ENCODE peak calls at places on chromosome 20, in four cellular contexts. U, A, I and C are unnamed samples.

GRCh38 chr20:46119028-46119546 is 973 bp downstream of the CD40 start:
- DNase-seq in A (no peak), U (no peak), I (no peak), C (no peak)

GRCh38 chr20:40860487-40860902 is 168.1 kb upstream of the TOP1 start:
- DNase-seq in A (no peak), I (no peak), U (no peak), C (no peak)

GRCh38 chr20:15011631-15012030 is 674.2 kb upstream of the FLRT3 start:
- DNase-seq in A (no peak), I (no peak), U (no peak), C (no peak)

GRCh38 chr20:23637282-23638221 is at the start of gene CST3:
- DNase-seq in U (peak), A (peak), I (peak), C (peak)

GRCh38 chr20:37276494-37277252 is 12.8 kb upstream of the MANBAL start:
- DNase-seq in U (no peak), A (peak), I (no peak), C (peak)

GRCh38 chr20:35311409-35311808 is 19.2 kb upstream of the FAM83C start:
- DNase-seq in U (no peak), A (peak), I (no peak), C (no peak)

GRCh38 chr20:36092424-36093024 is 62.0 kb upstream of the EPB41L1 start:
- DNase-seq in I (peak), U (no peak), A (peak), C (no peak)

GRCh38 chr20:4508773-4509172 is 212.9 kb upstream of the PRND start:
- DNase-seq in U (no peak), A (no peak), I (no peak), C (no peak)

GRCh38 chr20:21019831-21020655 is 86.1 kb downstream of the LINC00237 start:
- DNase-seq in A (no peak), U (no peak), I (peak), C (peak)

GRCh38 chr20:48875914-48876240 is 45.6 kb upstream of the ARFGEF2 start:
- DNase-seq in A (peak), I (no peak), U (no peak), C (no peak)

GRCh38 chr20:9884666-9885065 is 45.8 kb upstream of the PAK5 start:
- DNase-seq in I (no peak), U (no peak), A (no peak), C (no peak)

GRCh38 chr20:8401491-8401890 is 269.4 kb downstream of the PLCB1 start:
- DNase-seq in A (no peak), U (no peak), I (no peak), C (no peak)

GRCh38 chr20:13644010-13644409 is 5.3 kb upstream of the TASP1 start:
- DNase-seq in A (no peak), U (no peak), I (no peak), C (no peak)

GRCh38 chr20:46031701-46032254 is 2.8 kb downstream of the SLC12A5 start:
- DNase-seq in U (no peak), A (no peak), I (peak), C (no peak)

GRCh38 chr20:10580700-10581099 is 93.1 kb downstream of the JAG1 start:
- DNase-seq in U (no peak), A (no peak), I (no peak), C (no peak)

GRCh38 chr20:59620860-59621485 is 16.6 kb downstream of the PHACTR3 start:
- DNase-seq in U (no peak), I (no peak), A (no peak), C (no peak)

GRCh38 chr20:57397693-57398108 is 6.5 kb downstream of the RBM38 start:
- DNase-seq in A (no peak), I (no peak), U (no peak), C (no peak)

GRCh38 chr20:20321134-20321533 is 46.8 kb upstream of the INSM1 start:
- DNase-seq in I (no peak), U (no peak), A (no peak), C (no peak)

GRCh38 chr20:23587631-23588030 is 18.1 kb downstream of the CST9 start:
- DNase-seq in A (no peak), I (peak), U (no peak), C (no peak)

GRCh38 chr20:24531202-24531601 is 61.8 kb downstream of the SYNDIG1 start:
- DNase-seq in A (no peak), I (no peak), U (no peak), C (no peak)

GRCh38 chr20:25203891-25204320 is 8.4 kb downstream of the ENTPD6 start:
- DNase-seq in I (no peak), A (no peak), U (no peak), C (no peak)

GRCh38 chr20:17969884-17970409 is 1.1 kb downstream of the MGME1 start:
- DNase-seq in I (no peak), U (peak), A (peak), C (peak)

GRCh38 chr20:20477444-20478041 is 109.6 kb downstream of the INSM1 start:
- DNase-seq in A (no peak), U (no peak), I (no peak), C (no peak)

GRCh38 chr20:35490736-35491181 is 35.4 kb downstream of the CEP250 start:
- DNase-seq in I (no peak), U (no peak), A (no peak), C (no peak)

GRCh38 chr20:41649489-41649888 is 31.3 kb upstream of the CHD6 start:
- DNase-seq in A (no peak), U (no peak), I (no peak), C (no peak)

GRCh38 chr20:19921349-19921793 is 95.8 kb upstream of the NAA20 start:
- DNase-seq in A (no peak), U (no peak), I (peak), C (no peak)

GRCh38 chr20:62426678-62427077 is 661 bp downstream of the RBBP8NL start:
- DNase-seq in I (peak), U (no peak), A (no peak), C (no peak)
- TF ChIP-seq HDAC2 in I (no peak), U (no peak), A (no peak), C (no peak)

DNA sequence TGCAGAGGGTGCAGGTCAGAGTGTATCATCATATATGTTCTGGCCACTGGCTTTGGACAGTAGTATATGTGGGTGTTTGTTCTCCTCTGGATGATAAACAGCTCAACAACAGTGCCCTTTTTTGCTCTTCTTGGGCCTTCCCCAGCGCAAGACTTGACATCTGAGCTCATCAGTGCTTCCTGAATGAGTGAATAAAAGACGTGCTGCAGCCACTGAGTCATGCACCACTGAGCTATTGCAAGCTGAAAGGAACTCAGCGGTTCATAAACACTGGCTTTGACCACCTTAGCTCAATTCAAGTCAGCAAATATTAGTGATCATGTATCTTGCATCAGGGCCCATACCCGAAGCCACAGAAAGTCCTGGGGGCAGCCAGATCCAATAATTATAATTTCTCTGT is 105.3 kb upstream of the KCNG1 start:
- DNase-seq in U (no peak), I (no peak), A (no peak), C (no peak)
- TF ChIP-seq JUN in U (no peak), I (no peak), A (no peak), C (no peak)

DNA sequence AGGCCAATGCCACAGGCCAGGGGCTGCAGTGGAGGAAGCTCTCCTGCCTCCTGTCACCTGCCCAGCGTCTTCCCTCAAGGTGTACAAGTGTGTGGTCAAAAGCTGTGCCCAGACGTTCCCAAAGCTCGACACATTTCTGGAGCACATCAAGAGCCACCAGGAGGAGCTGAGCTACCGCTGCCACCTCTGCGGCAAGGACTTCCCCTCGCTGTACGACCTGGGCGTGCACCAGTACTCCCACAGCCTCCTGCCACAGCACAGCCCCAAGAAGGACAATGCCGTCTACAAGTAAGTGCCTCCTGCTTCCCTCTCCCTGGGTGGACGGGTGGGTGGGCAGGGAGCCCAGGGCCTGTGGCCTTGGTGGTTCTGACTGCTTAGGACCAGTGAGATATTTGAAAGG is 38.2 kb downstream of the ZNF341 start:
- DNase-seq in A (no peak), I (no peak), U (no peak), C (no peak)
- TF ChIP-seq HDAC2 in A (no peak), I (no peak), U (no peak), C (no peak)

GRCh38 chr20:64164123-64164836 is at the start of gene MYT1:
- DNase-seq in U (no peak), I (no peak), A (no peak), C (no peak)
- TF ChIP-seq JUN in U (no peak), I (no peak), A (no peak), C (no peak)

GRCh38 chr20:62517168-62517567 is 41.4 kb upstream of the GATA5 start:
- DNase-seq in U (no peak), I (no peak), A (no peak), C (no peak)

GRCh38 chr20:62515280-62515679 is 39.5 kb upstream of the GATA5 start:
- DNase-seq in U (no peak), I (no peak), A (no peak), C (no peak)

GRCh38 chr20:62517901-62518610 is 42.3 kb upstream of the GATA5 start:
- DNase-seq in A (no peak), I (no peak), U (no peak), C (no peak)

GRCh38 chr20:62515826-62516225 is 40.0 kb upstream of the GATA5 start:
- DNase-seq in I (no peak), A (no peak), U (no peak), C (no peak)

DNA sequence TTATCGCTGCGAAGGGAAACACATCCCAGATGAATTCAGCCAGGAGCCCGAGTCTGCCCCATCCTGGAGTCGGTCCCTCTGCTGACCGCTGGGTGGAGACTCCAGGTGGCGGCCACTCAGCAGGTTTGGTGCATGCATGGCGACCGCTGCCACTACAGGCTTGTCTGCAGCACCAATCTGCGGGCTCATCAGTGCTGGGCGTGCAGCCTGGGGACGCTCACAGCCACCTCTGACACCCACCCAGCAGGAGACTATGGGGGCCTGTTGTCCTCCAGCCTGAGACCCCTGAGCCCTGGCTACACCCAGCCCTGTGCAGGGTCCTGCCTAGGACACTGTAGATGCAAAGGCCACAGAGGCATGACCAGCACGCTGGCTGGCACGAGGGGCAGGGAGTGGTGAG is 40.5 kb upstream of the GATA5 start:
- DNase-seq in I (no peak), A (peak), U (peak), C (peak)
- TF ChIP-seq HDAC2 in I (no peak), A (no peak), U (no peak), C (no peak)

DNA sequence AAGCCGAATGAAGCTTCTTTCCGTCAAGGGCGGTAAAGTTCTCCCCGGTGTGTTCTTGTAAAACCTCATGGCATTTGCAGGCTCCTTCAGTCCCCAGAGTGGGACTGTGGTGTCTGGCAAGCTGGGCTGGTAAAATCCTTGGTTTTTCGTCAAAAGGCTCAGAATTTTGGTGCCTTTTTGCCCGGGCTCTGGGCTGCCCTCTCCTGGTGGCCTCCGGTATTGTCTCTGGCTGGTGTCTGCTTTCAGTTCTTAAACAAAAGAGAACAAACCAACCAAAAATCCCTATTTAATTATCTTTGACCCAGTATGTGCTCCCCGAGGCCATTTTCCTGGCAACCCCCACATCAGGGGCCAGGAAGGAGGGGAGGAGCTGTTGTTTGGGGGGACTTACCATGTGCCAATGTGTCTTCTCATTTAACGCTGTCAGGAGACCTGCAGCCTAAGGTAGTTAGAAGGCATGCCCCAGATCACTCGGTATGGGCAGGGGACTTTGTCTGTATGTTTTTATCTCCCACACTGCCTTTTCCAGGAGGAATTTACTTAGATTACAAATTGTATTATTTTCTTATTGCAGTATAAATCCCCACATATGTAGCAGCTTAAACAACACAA is 11.1 kb downstream of the CDH4 start:
- DNase-seq in A (peak), U (no peak), I (peak), C (no peak)
- TF ChIP-seq JUN in A (no peak), U (no peak), I (no peak), C (no peak)

GRCh38 chr20:47136782-47137181 is 219.7 kb downstream of the ZMYND8 start:
- DNase-seq in U (no peak), A (no peak), I (no peak), C (no peak)

GRCh38 chr20:47129306-47129705 is 227.2 kb downstream of the ZMYND8 start:
- DNase-seq in A (no peak), I (no peak), U (no peak), C (no peak)

GRCh38 chr20:47127986-47128385 is 228.5 kb downstream of the ZMYND8 start:
- DNase-seq in A (no peak), U (no peak), I (no peak), C (no peak)

GRCh38 chr20:47137231-47137865 is 219.2 kb downstream of the ZMYND8 start:
- DNase-seq in U (no peak), A (no peak), I (no peak), C (no peak)

DNA sequence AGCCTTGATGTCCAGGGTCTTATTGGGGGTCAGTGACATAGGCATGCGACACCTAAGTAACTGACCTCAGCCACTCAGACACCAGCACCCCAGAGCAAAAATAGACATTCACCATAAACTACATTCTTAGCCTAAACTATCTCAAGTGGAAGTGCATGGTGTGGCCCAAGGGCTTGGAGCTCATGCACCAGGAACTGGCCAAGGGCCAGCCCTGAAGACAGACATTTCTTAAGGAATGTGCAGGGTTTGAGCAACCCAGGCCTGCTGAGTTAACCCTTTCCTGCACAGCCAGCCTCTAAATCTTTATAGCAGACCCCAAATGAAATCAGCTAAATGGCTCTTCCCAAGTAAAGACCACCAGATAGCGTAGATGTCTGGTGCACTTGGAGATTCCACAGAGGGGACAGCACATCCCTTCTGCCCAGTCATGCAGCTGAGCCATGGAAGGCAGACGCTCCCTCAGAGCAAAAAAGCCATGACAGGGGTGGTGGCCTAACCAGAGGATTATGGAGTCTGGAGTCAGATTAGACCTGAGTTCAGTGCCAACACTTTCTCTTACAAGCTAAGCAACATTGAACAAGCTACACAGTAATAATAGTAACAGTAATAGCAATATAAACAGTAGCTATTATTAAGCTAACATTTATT is 222.6 kb downstream of the ZMYND8 start:
- DNase-seq in A (no peak), I (no peak), U (peak), C (no peak)
- TF ChIP-seq HDAC2 in A (no peak), I (no peak), U (no peak), C (no peak)

DNA sequence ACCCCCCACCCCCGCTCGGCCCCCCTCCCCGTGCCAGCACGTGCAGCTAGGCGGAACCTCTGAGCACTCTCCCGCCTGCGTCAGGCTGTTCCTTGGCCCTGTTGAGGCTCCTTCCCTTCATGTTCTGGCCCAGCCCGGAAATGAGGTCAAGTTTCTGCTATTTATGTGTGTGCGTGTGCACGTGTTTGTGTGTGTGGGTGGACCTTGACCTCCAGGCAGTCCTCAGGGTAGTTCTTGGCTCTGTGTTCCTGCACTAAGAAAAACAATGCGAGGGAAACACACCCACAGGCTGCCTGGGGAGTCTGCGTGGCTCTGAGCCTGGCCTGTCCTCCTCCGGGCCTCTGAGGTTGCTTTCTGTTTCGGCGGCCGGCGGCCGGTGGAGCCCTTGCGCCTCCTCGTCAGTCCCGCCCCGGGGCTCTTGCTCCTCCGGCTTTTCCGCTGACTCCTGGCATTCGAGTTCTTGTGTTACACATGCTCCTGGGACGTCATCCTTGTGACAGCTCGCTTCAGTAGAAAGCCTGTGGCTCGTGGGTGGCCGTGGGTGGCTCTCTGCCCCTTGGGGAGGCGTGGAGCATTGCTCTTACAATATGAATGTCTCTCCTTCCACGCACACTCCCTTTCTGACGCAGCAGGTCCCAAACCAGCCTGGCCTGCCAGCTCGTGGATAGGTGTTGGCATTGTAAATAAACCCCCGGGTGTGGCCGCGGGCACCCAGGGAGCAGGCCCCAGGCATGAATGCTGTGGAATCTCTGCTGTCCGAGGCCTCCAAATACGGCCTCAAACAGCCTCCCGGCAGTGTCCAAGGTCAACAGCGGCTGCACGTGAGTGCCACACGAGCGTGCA is 10.0 kb downstream of the SLCO4A1 start:
- DNase-seq in A (peak), I (peak), U (peak), C (peak)
- TF ChIP-seq JUN in A (no peak), I (no peak), U (no peak), C (peak)

GRCh38 chr20:39473533-39473932 is 511.4 kb downstream of the DHX35 start:
- DNase-seq in I (no peak), U (no peak), A (no peak), C (no peak)

GRCh38 chr20:39464238-39464637 is 502.1 kb downstream of the DHX35 start:
- DNase-seq in I (no peak), A (no peak), U (no peak), C (no peak)

DNA sequence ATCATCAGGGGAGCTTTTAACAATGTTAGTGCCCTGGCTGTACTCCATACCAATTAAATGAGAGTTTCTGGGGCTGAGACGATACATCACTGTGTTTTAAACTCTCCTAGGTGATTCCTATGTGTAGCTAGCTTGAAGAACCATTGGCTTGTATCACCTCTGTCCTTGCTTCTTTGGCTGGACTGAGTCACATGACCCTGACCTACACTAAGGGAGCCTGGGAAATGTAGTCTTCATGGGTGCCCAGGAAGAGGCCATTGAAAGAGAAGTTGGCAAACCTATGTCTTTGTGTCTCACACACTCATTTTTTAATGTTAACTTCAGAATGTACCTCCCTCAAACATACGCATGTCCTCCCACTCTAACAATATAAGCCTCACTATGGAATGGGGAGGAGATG is 506.6 kb downstream of the DHX35 start:
- DNase-seq in A (no peak), I (no peak), U (no peak), C (no peak)
- TF ChIP-seq HDAC2 in A (no peak), I (no peak), U (no peak), C (no peak)